ENCODE peak calls at places on chromosomes 11 and 22, in four cellular contexts. O is AG04450, D is hepatocyte, K is uterus. R is an unnamed sample.

GRCh38 chr11:123251656-123252344 is 56.8 kb upstream of the CLMP start:
- DNase-seq in K (peak), D (no peak), O (no peak), R (no peak)

GRCh38 chr22:45008853-45009751 is 703 bp downstream of the PHF21B start:
- DNase-seq in K (peak), O (no peak), D (peak), R (no peak)

GRCh38 chr11:75949023-75949672 is 134.1 kb downstream of the UVRAG start:
- DNase-seq in D (no peak), O (no peak), K (no peak), R (no peak)

GRCh38 chr11:10606536-10607208 is 38.2 kb upstream of the LYVE1 start:
- DNase-seq in K (no peak), D (no peak), O (peak), R (no peak)

GRCh38 chr11:8779732-8780131 is 97.1 kb downstream of the RPL27A start:
- DNase-seq in O (no peak), K (no peak), D (no peak), R (no peak)

GRCh38 chr11:101974255-101974654 is 57.9 kb upstream of the ANGPTL5 start:
- DNase-seq in O (peak), D (no peak), K (no peak), R (no peak)

GRCh38 chr11:1564535-1565172 is 7.4 kb downstream of the DUSP8 start:
- DNase-seq in D (peak), O (peak), K (peak), R (peak)

GRCh38 chr11:130063398-130063797 is 6.3 kb upstream of the APLP2 start:
- DNase-seq in D (no peak), K (no peak), O (no peak), R (no peak)

GRCh38 chr11:2768471-2769408 is 68.9 kb upstream of the KCNQ1OT1 start:
- DNase-seq in K (no peak), O (peak), D (peak), R (peak)

GRCh38 chr22:24507742-24508141 is 12.6 kb downstream of the UPB1 start:
- DNase-seq in D (no peak), K (no peak), O (no peak), R (no peak)

GRCh38 chr22:22796729-22797128 is 90.9 kb upstream of the IGLL5 start:
- DNase-seq in O (no peak), D (no peak), K (no peak), R (no peak)

GRCh38 chr11:8373519-8374432 is 110.1 kb upstream of the LMO1 start:
- DNase-seq in O (no peak), D (no peak), K (no peak), R (no peak)

GRCh38 chr11:67252831-67253239 is 13.4 kb upstream of the GRK2 start:
- DNase-seq in K (no peak), D (no peak), O (no peak), R (peak)

GRCh38 chr22:44024288-44024908 is at the start of gene PARVB:
- DNase-seq in O (no peak), D (peak), K (peak), R (peak)

GRCh38 chr11:96827164-96827563 is 437.4 kb downstream of the JRKL start:
- DNase-seq in O (no peak), K (no peak), D (peak), R (no peak)

GRCh38 chr22:41976961-41977566 is 7.8 kb downstream of the SEPTIN3 start:
- DNase-seq in K (no peak), O (no peak), D (no peak), R (no peak)

GRCh38 chr11:17298302-17298701 is 21.8 kb downstream of the NUCB2 start:
- DNase-seq in D (no peak), O (no peak), K (no peak), R (no peak)

GRCh38 chr22:35315141-35315854 is 15.6 kb downstream of the TOM1 start:
- DNase-seq in K (no peak), D (no peak), O (no peak), R (no peak)

GRCh38 chr11:72379384-72380131 is 54.8 kb downstream of the CLPB start:
- DNase-seq in D (no peak), K (no peak), O (no peak), R (no peak)

GRCh38 chr11:2419638-2420501 is 19.3 kb downstream of the TSSC4 start:
- DNase-seq in O (peak), D (peak), K (peak), R (peak)

GRCh38 chr11:61120865-61121831 is 18.9 kb downstream of the CD5 start:
- DNase-seq in K (peak), O (no peak), D (peak), R (no peak)

GRCh38 chr11:73787643-73788537 is at the start of gene MRPL48:
- DNase-seq in K (peak), O (peak), D (peak), R (peak)

GRCh38 chr11:44955019-44955738 is 4.5 kb upstream of the TP53I11 start:
- DNase-seq in D (peak), K (peak), O (peak), R (peak)

GRCh38 chr22:47619631-47620030 is 857.2 kb downstream of the TBC1D22A start:
- DNase-seq in O (no peak), D (no peak), K (no peak), R (no peak)

GRCh38 chr11:13354335-13354734 is 76.7 kb downstream of the BMAL1 start:
- DNase-seq in O (no peak), D (no peak), K (no peak), R (no peak)

GRCh38 chr11:44368886-44369285 is 58.9 kb upstream of the ALX4 start:
- DNase-seq in D (no peak), O (no peak), K (no peak), R (no peak)

GRCh38 chr11:85947431-85948272 is 92.5 kb downstream of the CCDC83 start:
- DNase-seq in O (peak), D (peak), K (no peak), R (peak)

GRCh38 chr11:19091366-19091765 is 25.6 kb upstream of the ZDHHC13 start:
- DNase-seq in D (no peak), O (no peak), K (no peak), R (no peak)

GRCh38 chr11:130625907-130626306 is 177.5 kb downstream of the ADAMTS15 start:
- DNase-seq in D (no peak), K (no peak), O (no peak), R (no peak)

GRCh38 chr11:110425751-110426545 is 3.8 kb upstream of the FDX1 start:
- DNase-seq in D (no peak), O (peak), K (no peak), R (no peak)

GRCh38 chr11:26806209-26806608 is 84.3 kb upstream of the SLC5A12 start:
- DNase-seq in D (no peak), K (no peak), O (no peak), R (no peak)

GRCh38 chr11:72037554-72038311 is 39.0 kb downstream of the IL18BP start:
- DNase-seq in K (peak), D (no peak), O (no peak), R (no peak)

GRCh38 chr11:128860571-128861361 is 6.3 kb downstream of the KCNJ1 start:
- DNase-seq in K (no peak), O (no peak), D (no peak), R (peak)

GRCh38 chr22:41949297-41949965 is 2.5 kb upstream of the CENPM start:
- DNase-seq in D (no peak), K (no peak), O (no peak), R (no peak)

GRCh38 chr22:31752096-31752847 is 1.5 kb upstream of the DEPDC5 start:
- DNase-seq in K (no peak), O (no peak), D (no peak), R (no peak)
- H3K4me3 ChIP-seq in K (no peak), O (no peak), D (no peak), R (no peak)

GRCh38 chr22:37425369-37425768 is 1.9 kb downstream of the ELFN2 start:
- DNase-seq in O (no peak), K (no peak), D (no peak), R (no peak)
- H3K4me3 ChIP-seq in O (peak), K (no peak), D (no peak), R (no peak)

DNA sequence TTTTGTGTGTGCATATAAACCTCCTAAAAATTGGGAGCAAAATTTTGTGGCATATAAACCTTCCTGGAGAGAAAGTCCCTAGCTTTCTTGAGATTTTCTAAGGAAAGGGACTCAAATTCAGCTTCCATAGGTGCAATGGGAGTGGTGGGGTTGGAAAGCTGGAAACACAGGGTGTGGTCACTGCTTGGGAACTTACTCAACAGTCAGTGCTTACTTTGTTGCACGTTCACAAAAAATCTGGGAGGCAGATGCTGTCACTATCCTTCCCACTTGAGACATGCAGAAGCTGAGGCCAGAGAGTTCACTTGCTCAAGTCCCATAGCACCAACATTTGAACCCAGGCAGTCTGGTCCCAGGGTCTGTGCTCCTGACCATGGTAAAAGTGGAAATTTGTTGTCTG is 3.9 kb upstream of the CATSPERZ start:
- DNase-seq in K (no peak), O (no peak), D (no peak), R (no peak)
- H3K4me3 ChIP-seq in K (no peak), O (no peak), D (no peak), R (no peak)

GRCh38 chr22:20199413-20199842 is 48.6 kb upstream of the CCDC188 start:
- DNase-seq in O (no peak), D (no peak), K (no peak), R (no peak)
- H3K4me3 ChIP-seq in O (no peak), D (no peak), K (no peak), R (no peak)

DNA sequence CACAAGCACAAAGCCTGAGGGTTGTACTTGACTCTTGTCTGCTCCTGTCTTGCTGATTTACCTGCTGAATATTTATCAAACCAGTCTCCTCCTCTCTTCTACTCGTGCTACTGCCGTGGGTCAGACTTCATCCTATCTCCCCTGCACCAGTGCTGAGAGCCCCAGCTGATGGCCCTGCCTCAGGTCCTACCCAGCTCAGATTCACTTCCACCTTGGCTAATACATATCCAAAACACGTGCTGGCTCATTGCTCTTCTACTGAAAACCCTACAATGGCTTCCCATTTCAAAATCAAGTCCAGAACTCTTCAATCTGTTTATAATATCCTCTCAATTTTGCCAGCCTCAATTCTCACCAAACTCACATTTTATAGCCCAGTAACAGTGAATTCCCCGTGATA is 48.3 kb downstream of the RAB30 start:
- DNase-seq in D (no peak), O (no peak), K (no peak), R (no peak)
- H3K4me3 ChIP-seq in D (no peak), O (no peak), K (no peak), R (no peak)

GRCh38 chr22:29481265-29482000 is 1.4 kb downstream of the NEFH start:
- DNase-seq in D (peak), O (no peak), K (no peak), R (no peak)
- H3K4me3 ChIP-seq in D (no peak), O (peak), K (no peak), R (no peak)

DNA sequence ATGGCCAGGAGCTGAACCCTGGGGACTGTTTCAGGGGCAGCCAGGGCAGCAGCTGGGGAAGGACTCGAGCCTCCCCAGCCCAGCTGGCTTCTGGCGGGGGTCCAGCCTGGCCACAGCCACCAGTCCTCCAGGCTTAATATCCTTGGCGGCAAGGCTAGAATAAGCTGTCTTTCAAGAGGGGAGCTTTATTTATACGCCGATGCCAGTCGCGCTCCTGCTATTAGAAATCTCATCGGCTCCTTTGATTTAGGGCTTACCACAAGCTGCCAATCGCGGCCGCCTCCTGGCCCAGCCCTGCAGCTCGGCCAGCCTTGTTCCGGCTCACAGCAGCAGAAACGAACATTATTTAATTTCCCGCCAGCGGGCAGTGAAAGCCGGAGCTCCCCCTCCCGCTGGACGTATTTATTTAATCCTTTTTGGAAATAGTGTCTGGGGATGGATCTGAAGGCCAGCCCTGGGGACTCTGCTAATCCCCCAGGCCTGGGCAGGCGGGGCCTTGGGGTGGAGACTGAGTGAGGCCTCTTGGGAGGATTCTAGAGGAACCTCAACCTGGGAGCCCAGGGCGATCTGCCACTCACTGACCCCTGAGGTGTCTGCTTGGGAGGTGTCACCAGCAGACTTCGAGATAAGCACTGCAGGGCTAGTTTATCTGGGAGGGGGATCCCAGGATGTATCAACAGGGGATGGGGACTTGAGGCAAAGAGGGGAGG is 363.1 kb downstream of the MN1 start:
- DNase-seq in D (peak), O (no peak), K (peak), R (no peak)
- H3K4me3 ChIP-seq in D (no peak), O (no peak), K (no peak), R (no peak)

DNA sequence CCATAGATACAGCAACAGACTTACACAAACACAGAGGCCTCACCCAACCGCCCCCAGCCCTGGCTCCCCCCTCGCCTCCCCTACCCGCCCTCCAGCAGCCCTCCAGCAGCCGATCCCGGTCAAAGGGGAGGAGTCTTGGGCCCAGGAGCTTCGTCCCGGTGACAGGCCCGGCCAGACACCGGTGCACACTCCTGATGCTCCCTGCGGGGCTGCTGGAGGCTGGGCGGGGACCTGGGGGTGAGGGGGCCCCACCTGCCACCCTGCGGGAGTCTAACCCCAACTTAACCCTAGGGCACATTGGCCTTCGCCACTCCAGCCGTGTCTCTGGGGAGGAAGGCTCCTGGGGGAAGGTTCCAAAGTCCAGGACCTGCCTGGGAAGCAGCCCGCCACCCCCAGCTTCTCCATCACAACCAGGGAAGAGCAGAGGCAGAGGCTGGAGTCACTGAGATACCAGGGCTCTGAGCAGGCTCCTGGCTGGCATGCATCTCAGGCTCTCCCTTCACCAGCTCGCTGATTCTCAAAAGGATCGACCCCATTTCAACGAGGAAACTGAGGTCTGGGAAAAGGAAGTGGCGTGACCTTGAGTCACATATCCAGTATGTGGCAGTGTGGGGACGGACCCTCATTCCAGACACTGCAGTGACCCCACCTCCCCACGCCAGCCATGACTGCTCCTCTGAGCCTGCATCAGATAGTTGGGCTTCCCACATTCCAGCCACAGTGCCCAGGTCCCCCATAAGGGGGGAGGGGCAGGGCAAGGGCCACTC is 14.4 kb downstream of the BCL9L start:
- DNase-seq in D (peak), K (peak), O (no peak), R (peak)
- H3K4me3 ChIP-seq in D (peak), K (peak), O (peak), R (no peak)

DNA sequence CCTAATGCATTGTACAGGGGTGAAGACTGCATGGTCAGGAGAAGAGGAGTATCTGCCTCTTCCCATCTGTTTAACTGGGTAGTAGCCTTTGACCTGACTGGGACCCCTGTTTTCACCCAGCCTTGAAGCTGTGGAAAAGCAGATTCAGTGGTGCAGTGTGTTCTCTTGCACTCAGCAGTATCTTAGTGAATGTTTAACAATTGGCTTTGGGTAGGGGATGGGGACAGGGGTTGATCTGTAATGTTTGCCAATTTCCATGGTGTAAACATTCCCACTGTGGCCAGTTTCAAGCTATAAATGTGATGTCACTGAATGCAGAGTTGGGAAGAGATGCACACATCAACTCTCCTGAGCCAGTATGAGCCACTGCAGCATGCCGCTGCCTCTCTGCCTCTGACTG is 15.6 kb downstream of the FJX1 start:
- DNase-seq in K (no peak), D (no peak), O (no peak), R (no peak)
- H3K4me3 ChIP-seq in K (no peak), D (no peak), O (no peak), R (no peak)

DNA sequence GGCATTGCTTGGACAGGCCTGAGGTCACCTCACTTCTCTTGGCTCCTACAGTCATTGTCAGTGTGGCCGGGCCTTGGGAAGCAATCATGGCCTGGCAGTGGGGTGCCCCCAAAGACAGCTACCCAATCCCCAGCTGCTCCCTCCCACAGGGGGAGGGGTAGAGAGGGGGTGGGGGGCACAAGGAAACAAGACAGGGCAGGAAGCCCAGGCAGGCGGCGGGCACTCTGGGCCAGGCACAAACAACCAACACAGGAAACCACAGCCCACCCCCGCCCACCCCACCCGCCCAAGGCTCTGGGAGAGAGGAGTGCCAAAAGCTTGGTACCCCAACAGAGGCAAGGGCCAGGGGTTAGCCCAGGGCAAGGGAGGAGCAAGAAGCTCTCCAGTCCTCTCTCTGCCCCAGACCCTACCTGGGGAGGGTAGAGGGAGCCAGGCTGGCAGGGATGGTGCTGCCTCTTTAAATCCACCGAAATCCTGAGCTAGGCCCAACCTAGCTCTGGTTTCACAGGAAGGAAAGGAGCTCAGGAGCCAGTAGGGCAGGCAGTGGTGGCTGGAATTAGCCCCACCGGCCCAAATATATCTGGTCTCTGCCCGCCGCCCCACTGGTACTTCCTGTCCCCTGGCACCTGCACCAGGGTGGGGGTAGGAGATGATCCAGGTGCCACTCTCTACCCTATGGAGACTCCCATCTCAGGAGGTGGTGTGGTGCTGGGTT is 12.2 kb downstream of the BCL9L start:
- DNase-seq in D (peak), O (no peak), K (peak), R (no peak)
- H3K4me3 ChIP-seq in D (no peak), O (peak), K (no peak), R (no peak)

R was measured in SJSA1.